ENCODE peak calls at places on chromosomes 13 and 19, in seven cellular contexts. R is GM23338; T is CD8-positive, alpha-beta memory T cell; C is A673; P is gastrocnemius medialis; W is adrenal gland; V is SK-N-SH. I is an unnamed sample. For H3K4me1, the result is how much of the 10 kb centered on the place peaks cover.

GRCh38 chr13:102642475-102642874 is 45.7 kb downstream of the TPP2 start:
- DNase-seq in R (no peak), T (no peak), C (no peak), P (peak), W (peak), V (no peak), I (peak)

GRCh38 chr13:44141213-44141724 is 232.4 kb upstream of the SERP2 start:
- DNase-seq in R (peak), T (peak), C (peak), P (no peak), W (no peak), V (no peak), I (peak)

GRCh38 chr13:31067416-31068118 is 94.1 kb downstream of the HSPH1 start:
- DNase-seq in R (no peak), T (no peak), C (no peak), P (no peak), W (no peak), V (no peak), I (no peak)

GRCh38 chr19:41887711-41888382 is 4.9 kb downstream of the ARHGEF1 start:
- DNase-seq in R (peak), T (peak), C (no peak), P (no peak), W (no peak), V (no peak), I (peak)

GRCh38 chr19:8445488-8446001 is 770 bp downstream of the HNRNPM start:
- DNase-seq in R (peak), T (peak), C (peak), P (peak), W (peak), V (peak), I (peak)

GRCh38 chr13:47454986-47455385 is 546.1 kb downstream of the SUCLA2 start:
- DNase-seq in R (no peak), T (no peak), C (no peak), P (no peak), W (no peak), V (no peak), I (no peak)

GRCh38 chr13:97328222-97328790 is 105.7 kb upstream of the RAP2A start:
- DNase-seq in R (peak), T (no peak), C (no peak), P (peak), W (no peak), V (no peak), I (no peak)

GRCh38 chr19:16400911-16401675 is 70.7 kb downstream of the EPS15L1 start:
- DNase-seq in R (no peak), T (no peak), C (peak), P (peak), W (no peak), V (no peak), I (no peak)

GRCh38 chr19:57779220-57779845 is 9.9 kb downstream of the ZNF586 start:
- DNase-seq in R (no peak), T (no peak), C (no peak), P (no peak), W (no peak), V (no peak), I (no peak)

GRCh38 chr13:63249411-63249810 is 1833.8 kb upstream of the PCDH20 start:
- DNase-seq in R (no peak), T (no peak), C (no peak), P (no peak), W (no peak), V (no peak), I (no peak)

GRCh38 chr13:45333973-45334922 is 6.7 kb downstream of the TPT1 start:
- DNase-seq in R (peak), T (peak), C (no peak), P (no peak), W (no peak), V (no peak), I (no peak)

GRCh38 chr19:58361900-58362271 is 665 bp downstream of the ZNF497 start:
- DNase-seq in R (peak), T (no peak), C (peak), P (no peak), W (peak), V (peak), I (peak)

GRCh38 chr13:66402071-66402470 is 828.1 kb downstream of the PCDH9 start:
- DNase-seq in R (no peak), T (no peak), C (no peak), P (no peak), W (no peak), V (no peak), I (no peak)

GRCh38 chr19:28603453-28603852 is 609.5 kb downstream of the UQCRFS1 start:
- DNase-seq in R (no peak), T (no peak), C (no peak), P (no peak), W (no peak), V (no peak), I (no peak)

GRCh38 chr19:39139305-39140194 is 14.0 kb downstream of the PAK4 start:
- DNase-seq in R (peak), T (no peak), C (no peak), P (no peak), W (no peak), V (no peak), I (no peak)

GRCh38 chr19:1271528-1272422 is 2.6 kb downstream of the CIRBP start:
- DNase-seq in R (no peak), T (no peak), C (no peak), P (peak), W (no peak), V (no peak), I (peak)
- H3K4me1 ChIP-seq in R (under half), T (half or more), C (half or more), P (half or more), W (half or more), V (under half), I (half or more)

DNA sequence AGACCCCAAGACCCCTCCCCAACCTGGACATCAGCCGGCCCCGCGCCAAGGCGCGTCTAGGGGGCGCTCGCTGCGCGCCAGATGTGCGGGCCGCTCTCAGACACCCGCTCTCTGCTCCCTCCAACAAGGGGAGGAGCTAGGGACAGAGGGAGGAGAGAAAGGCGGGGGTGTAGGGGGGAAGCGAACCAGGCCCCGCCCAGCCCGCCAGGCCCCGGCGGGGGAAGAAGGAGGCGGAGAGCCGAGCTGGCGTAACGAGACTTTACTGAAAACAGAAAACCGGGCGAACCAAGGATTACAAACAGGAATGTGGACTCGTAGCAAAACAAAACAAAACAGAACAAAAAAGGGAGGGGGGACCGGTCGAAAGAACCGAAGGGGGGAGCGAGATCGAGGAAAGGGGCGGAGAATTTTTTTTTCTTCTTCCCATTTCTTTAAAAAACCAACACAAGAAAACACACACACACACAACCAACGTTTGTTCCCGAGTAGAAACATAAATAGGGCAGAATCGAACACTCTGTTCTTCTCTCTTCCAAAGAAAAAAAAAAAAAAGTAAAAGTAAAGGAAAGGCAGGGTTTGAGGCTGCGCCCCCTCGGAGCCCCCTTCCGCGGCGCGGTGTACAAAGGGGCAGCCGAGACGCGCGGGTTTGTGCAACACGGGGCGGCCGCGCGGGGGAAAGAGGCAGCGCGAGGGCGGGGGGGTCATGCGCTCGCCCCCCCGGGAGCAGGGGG is 1.7 kb downstream of the JUND start:
- DNase-seq in R (peak), T (peak), C (peak), P (peak), W (peak), V (peak), I (peak)
- H3K4me1 ChIP-seq in R (under half), T (under half), C (under half), P (under half), W (half or more), V (under half), I (half or more)

GRCh38 chr13:27130223-27131015 is 41.2 kb downstream of the USP12 start:
- DNase-seq in R (no peak), T (no peak), C (no peak), P (no peak), W (no peak), V (no peak), I (no peak)
- H3K4me1 ChIP-seq in R (half or more), T (under half), C (under half), P (half or more), W (under half), V (under half), I (half or more)

DNA sequence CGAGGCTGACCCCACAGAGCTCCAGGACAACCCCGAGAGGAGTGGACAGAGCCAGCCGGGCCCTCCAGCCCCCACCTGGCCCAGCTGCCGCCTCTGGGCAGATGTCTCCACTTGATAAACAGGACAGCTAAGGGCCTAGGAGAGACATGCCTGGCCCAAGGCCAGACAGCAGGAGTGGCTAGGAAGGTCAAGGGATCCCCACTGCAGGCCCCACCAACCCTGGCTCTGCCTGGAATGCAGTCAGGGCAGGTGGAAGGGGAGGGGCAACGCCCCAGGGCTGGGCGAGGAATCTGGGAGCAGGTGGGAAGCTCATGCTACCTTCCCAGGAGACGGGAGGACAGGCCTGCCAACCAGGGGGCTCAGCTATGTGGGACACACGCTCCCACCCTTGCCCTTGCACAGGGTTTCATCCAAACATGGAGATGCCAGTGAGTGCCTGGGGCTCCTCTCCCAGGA is 25.2 kb downstream of the SH3GL1 start:
- DNase-seq in R (peak), T (no peak), C (no peak), P (peak), W (peak), V (peak), I (peak)
- H3K4me1 ChIP-seq in R (under half), T (half or more), C (under half), P (half or more), W (half or more), V (under half), I (half or more)